ENCODE peak calls at places on chromosome 18, in five cellular contexts. B is fibroblast of lung; J is endothelial cell; T is body of pancreas; D is CD4-positive, alpha-beta T cell. C is an unnamed sample.

GRCh38 chr18:8871484-8871883 is 166.1 kb downstream of the MTCL1 start:
- DNase-seq in B (no peak), J (no peak), T (no peak), D (no peak), C (no peak)

GRCh38 chr18:59005266-59005665 is 134.4 kb upstream of the SEC11C start:
- DNase-seq in B (peak; percentile 31), J (peak; percentile 34), T (peak; percentile 22), D (no peak), C (no peak)

GRCh38 chr18:22564036-22564435 is 146.3 kb upstream of the CTAGE1 start:
- DNase-seq in B (no peak), J (no peak), T (no peak), D (no peak), C (no peak)

GRCh38 chr18:36153203-36153602 is 23.5 kb downstream of the ELP2 start:
- DNase-seq in B (peak; percentile 80), J (no peak), T (no peak), D (no peak), C (no peak)

GRCh38 chr18:49447810-49448745 is 12.4 kb downstream of the DYM start:
- DNase-seq in B (peak; percentile 68), J (peak; percentile 55), T (no peak), D (peak; percentile 23), C (no peak)

GRCh38 chr18:58225101-58225500 is 181.1 kb downstream of the NEDD4L start:
- DNase-seq in B (no peak), J (no peak), T (no peak), D (no peak), C (no peak)

GRCh38 chr18:25058520-25058919 is 293.4 kb downstream of the ZNF521 start:
- DNase-seq in B (no peak), J (no peak), T (no peak), D (no peak), C (no peak)

GRCh38 chr18:48675330-48675761 is 136.5 kb downstream of the CTIF start:
- DNase-seq in B (peak; percentile 81), J (peak; percentile 94), T (peak; percentile 89), D (peak; percentile 76), C (peak; percentile 89)

GRCh38 chr18:9055185-9055584 is 47.3 kb upstream of the NDUFV2 start:
- DNase-seq in B (peak; percentile 85), J (no peak), T (no peak), D (no peak), C (no peak)

GRCh38 chr18:57942493-57942892 is 101.5 kb upstream of the NEDD4L start:
- DNase-seq in B (no peak), J (no peak), T (no peak), D (no peak), C (no peak)

GRCh38 chr18:51070545-51070944 is 40.5 kb downstream of the SMAD4 start:
- DNase-seq in B (peak; percentile 89), J (no peak), T (no peak), D (no peak), C (no peak)

GRCh38 chr18:70299393-70299792 is 10.5 kb downstream of the SOCS6 start:
- DNase-seq in B (no peak), J (no peak), T (no peak), D (no peak), C (no peak)

C was measured in stomach.